ENCODE peak calls at places on chromosomes 13 and 19, in eight cellular contexts. One of them, this sample, is unnamed.

GRCh38 chr13:28541966-28542365 is 47.0 kb upstream of the FLT1 start:
- DNase-seq in gastrocnemius medialis: no peak
- DNase-seq in SK-N-MC: no peak
- DNase-seq in heart right ventricle: no peak
- DNase-seq in CD8-positive, alpha-beta T cell: no peak
- DNase-seq in astrocyte of the hippocampus: no peak
- DNase-seq in endothelial cell: no peak
- DNase-seq in HT1080: no peak
- DNase-seq in this sample: no peak

GRCh38 chr13:110944121-110944967 is 29.5 kb upstream of the ANKRD10 start:
- DNase-seq in CD8-positive, alpha-beta T cell: no peak
- DNase-seq in HT1080: peak
- DNase-seq in SK-N-MC: no peak
- DNase-seq in gastrocnemius medialis: peak
- DNase-seq in astrocyte of the hippocampus: peak
- DNase-seq in endothelial cell: peak
- DNase-seq in heart right ventricle: no peak
- DNase-seq in this sample: no peak

GRCh38 chr19:23539499-23539898 is 144.2 kb upstream of the ZNF91 start:
- DNase-seq in CD8-positive, alpha-beta T cell: no peak
- DNase-seq in heart right ventricle: no peak
- DNase-seq in HT1080: no peak
- DNase-seq in astrocyte of the hippocampus: no peak
- DNase-seq in gastrocnemius medialis: no peak
- DNase-seq in SK-N-MC: no peak
- DNase-seq in endothelial cell: no peak
- DNase-seq in this sample: no peak

GRCh38 chr13:37089495-37089894 is 16.0 kb downstream of the CSNK1A1L start:
- DNase-seq in HT1080: no peak
- DNase-seq in gastrocnemius medialis: no peak
- DNase-seq in astrocyte of the hippocampus: no peak
- DNase-seq in endothelial cell: no peak
- DNase-seq in SK-N-MC: no peak
- DNase-seq in CD8-positive, alpha-beta T cell: no peak
- DNase-seq in heart right ventricle: no peak
- DNase-seq in this sample: no peak

GRCh38 chr19:3857449-3858003 is 11.3 kb downstream of the ZFR2 start:
- DNase-seq in SK-N-MC: no peak
- DNase-seq in endothelial cell: no peak
- DNase-seq in astrocyte of the hippocampus: peak
- DNase-seq in HT1080: no peak
- DNase-seq in gastrocnemius medialis: no peak
- DNase-seq in heart right ventricle: no peak
- DNase-seq in CD8-positive, alpha-beta T cell: no peak
- DNase-seq in this sample: no peak

GRCh38 chr13:28655566-28655965 is 3.4 kb upstream of the POMP start:
- DNase-seq in CD8-positive, alpha-beta T cell: no peak
- DNase-seq in SK-N-MC: no peak
- DNase-seq in astrocyte of the hippocampus: peak
- DNase-seq in endothelial cell: no peak
- DNase-seq in heart right ventricle: no peak
- DNase-seq in HT1080: peak
- DNase-seq in gastrocnemius medialis: no peak
- DNase-seq in this sample: no peak

GRCh38 chr19:18408053-18408476 is 10.6 kb upstream of the LRRC25 start:
- DNase-seq in CD8-positive, alpha-beta T cell: no peak
- DNase-seq in heart right ventricle: peak
- DNase-seq in SK-N-MC: no peak
- DNase-seq in endothelial cell: peak
- DNase-seq in astrocyte of the hippocampus: no peak
- DNase-seq in gastrocnemius medialis: no peak
- DNase-seq in HT1080: no peak
- DNase-seq in this sample: no peak

GRCh38 chr19:10748924-10749434 is 31.1 kb downstream of the DNM2 start:
- DNase-seq in gastrocnemius medialis: no peak
- DNase-seq in HT1080: peak
- DNase-seq in endothelial cell: no peak
- DNase-seq in astrocyte of the hippocampus: peak
- DNase-seq in heart right ventricle: peak
- DNase-seq in CD8-positive, alpha-beta T cell: no peak
- DNase-seq in SK-N-MC: no peak
- DNase-seq in this sample: no peak

GRCh38 chr13:50707533-50708096 is 135.9 kb downstream of the DLEU7 start:
- DNase-seq in heart right ventricle: no peak
- DNase-seq in endothelial cell: no peak
- DNase-seq in gastrocnemius medialis: no peak
- DNase-seq in CD8-positive, alpha-beta T cell: no peak
- DNase-seq in HT1080: no peak
- DNase-seq in SK-N-MC: no peak
- DNase-seq in astrocyte of the hippocampus: no peak
- DNase-seq in this sample: no peak

GRCh38 chr19:7883796-7884570 is 4.3 kb upstream of the LRRC8E start:
- DNase-seq in CD8-positive, alpha-beta T cell: no peak
- DNase-seq in HT1080: peak
- DNase-seq in astrocyte of the hippocampus: no peak
- DNase-seq in endothelial cell: no peak
- DNase-seq in SK-N-MC: peak
- DNase-seq in heart right ventricle: no peak
- DNase-seq in gastrocnemius medialis: no peak
- DNase-seq in this sample: no peak

GRCh38 chr13:76225815-76226489 is 589.8 kb downstream of the LMO7 start:
- DNase-seq in HT1080: peak
- DNase-seq in CD8-positive, alpha-beta T cell: no peak
- DNase-seq in endothelial cell: no peak
- DNase-seq in gastrocnemius medialis: peak
- DNase-seq in heart right ventricle: peak
- DNase-seq in astrocyte of the hippocampus: no peak
- DNase-seq in SK-N-MC: no peak
- DNase-seq in this sample: no peak

GRCh38 chr13:79628463-79628862 is 147.5 kb downstream of the NDFIP2 start:
- DNase-seq in astrocyte of the hippocampus: no peak
- DNase-seq in HT1080: no peak
- DNase-seq in SK-N-MC: no peak
- DNase-seq in endothelial cell: no peak
- DNase-seq in CD8-positive, alpha-beta T cell: no peak
- DNase-seq in heart right ventricle: no peak
- DNase-seq in gastrocnemius medialis: no peak
- DNase-seq in this sample: no peak

GRCh38 chr19:51693246-51693645 is at the start of gene SPACA6:
- DNase-seq in astrocyte of the hippocampus: no peak
- DNase-seq in heart right ventricle: no peak
- DNase-seq in endothelial cell: no peak
- DNase-seq in CD8-positive, alpha-beta T cell: no peak
- DNase-seq in gastrocnemius medialis: no peak
- DNase-seq in HT1080: no peak
- DNase-seq in SK-N-MC: no peak
- DNase-seq in this sample: no peak

GRCh38 chr13:109436055-109436622 is 350.2 kb downstream of the IRS2 start:
- DNase-seq in astrocyte of the hippocampus: no peak
- DNase-seq in gastrocnemius medialis: no peak
- DNase-seq in CD8-positive, alpha-beta T cell: no peak
- DNase-seq in HT1080: no peak
- DNase-seq in endothelial cell: no peak
- DNase-seq in heart right ventricle: no peak
- DNase-seq in SK-N-MC: no peak
- DNase-seq in this sample: no peak

GRCh38 chr19:36142496-36142895 is 2.6 kb downstream of the CAPNS1 start:
- DNase-seq in CD8-positive, alpha-beta T cell: no peak
- DNase-seq in astrocyte of the hippocampus: no peak
- DNase-seq in SK-N-MC: no peak
- DNase-seq in gastrocnemius medialis: no peak
- DNase-seq in HT1080: no peak
- DNase-seq in heart right ventricle: no peak
- DNase-seq in endothelial cell: no peak
- DNase-seq in this sample: no peak

GRCh38 chr13:50518131-50518530 is 325.4 kb downstream of the DLEU7 start:
- DNase-seq in heart right ventricle: no peak
- DNase-seq in endothelial cell: no peak
- DNase-seq in CD8-positive, alpha-beta T cell: no peak
- DNase-seq in HT1080: no peak
- DNase-seq in astrocyte of the hippocampus: no peak
- DNase-seq in gastrocnemius medialis: no peak
- DNase-seq in SK-N-MC: no peak
- DNase-seq in this sample: no peak

GRCh38 chr19:8208119-8208709 is 956 bp upstream of the CERS4 start:
- DNase-seq in CD8-positive, alpha-beta T cell: no peak
- DNase-seq in SK-N-MC: no peak
- DNase-seq in heart right ventricle: peak
- DNase-seq in endothelial cell: no peak
- DNase-seq in gastrocnemius medialis: no peak
- DNase-seq in HT1080: no peak
- DNase-seq in astrocyte of the hippocampus: no peak
- DNase-seq in this sample: no peak

GRCh38 chr13:68697551-68697950 is 1410.1 kb upstream of the ATXN8OS start:
- DNase-seq in heart right ventricle: no peak
- DNase-seq in astrocyte of the hippocampus: peak
- DNase-seq in SK-N-MC: no peak
- DNase-seq in gastrocnemius medialis: no peak
- DNase-seq in HT1080: peak
- DNase-seq in endothelial cell: no peak
- DNase-seq in CD8-positive, alpha-beta T cell: no peak
- DNase-seq in this sample: no peak

GRCh38 chr19:30665449-30665848 is 293.3 kb downstream of the ZNF536 start:
- DNase-seq in CD8-positive, alpha-beta T cell: no peak
- DNase-seq in gastrocnemius medialis: no peak
- DNase-seq in astrocyte of the hippocampus: no peak
- DNase-seq in endothelial cell: no peak
- DNase-seq in heart right ventricle: no peak
- DNase-seq in HT1080: no peak
- DNase-seq in SK-N-MC: no peak
- DNase-seq in this sample: no peak

GRCh38 chr13:44930907-44931676 is 58.2 kb downstream of the NUFIP1 start:
- DNase-seq in heart right ventricle: no peak
- DNase-seq in HT1080: no peak
- DNase-seq in endothelial cell: no peak
- DNase-seq in SK-N-MC: no peak
- DNase-seq in astrocyte of the hippocampus: peak
- DNase-seq in gastrocnemius medialis: peak
- DNase-seq in CD8-positive, alpha-beta T cell: no peak
- DNase-seq in this sample: no peak

GRCh38 chr19:27793128-27793643 is 1419.8 kb downstream of the UQCRFS1 start:
- DNase-seq in endothelial cell: peak
- DNase-seq in heart right ventricle: peak
- DNase-seq in CD8-positive, alpha-beta T cell: peak
- DNase-seq in astrocyte of the hippocampus: peak
- DNase-seq in SK-N-MC: peak
- DNase-seq in HT1080: peak
- DNase-seq in gastrocnemius medialis: peak
- DNase-seq in this sample: peak

GRCh38 chr19:46205183-46205984 is 24.2 kb upstream of the IGFL1 start:
- DNase-seq in endothelial cell: no peak
- DNase-seq in astrocyte of the hippocampus: no peak
- DNase-seq in CD8-positive, alpha-beta T cell: no peak
- DNase-seq in HT1080: no peak
- DNase-seq in SK-N-MC: no peak
- DNase-seq in heart right ventricle: no peak
- DNase-seq in gastrocnemius medialis: no peak
- DNase-seq in this sample: no peak

GRCh38 chr13:51146667-51147066 is 35.6 kb upstream of the C13orf42 start:
- DNase-seq in endothelial cell: no peak
- DNase-seq in gastrocnemius medialis: no peak
- DNase-seq in HT1080: no peak
- DNase-seq in heart right ventricle: no peak
- DNase-seq in CD8-positive, alpha-beta T cell: no peak
- DNase-seq in SK-N-MC: no peak
- DNase-seq in astrocyte of the hippocampus: no peak
- DNase-seq in this sample: no peak

GRCh38 chr19:42283248-42284065 is 14.4 kb downstream of the CIC start:
- DNase-seq in gastrocnemius medialis: peak
- DNase-seq in heart right ventricle: peak
- DNase-seq in HT1080: peak
- DNase-seq in CD8-positive, alpha-beta T cell: peak
- DNase-seq in astrocyte of the hippocampus: peak
- DNase-seq in endothelial cell: peak
- DNase-seq in SK-N-MC: peak
- DNase-seq in this sample: peak

GRCh38 chr19:17553256-17553655 is 2.2 kb upstream of the COLGALT1 start:
- DNase-seq in SK-N-MC: peak
- DNase-seq in endothelial cell: peak
- DNase-seq in CD8-positive, alpha-beta T cell: no peak
- DNase-seq in HT1080: peak
- DNase-seq in gastrocnemius medialis: peak
- DNase-seq in heart right ventricle: peak
- DNase-seq in astrocyte of the hippocampus: peak
- DNase-seq in this sample: no peak

This sample was measured in CD4-positive, alpha-beta T cell.